ENCODE peak calls at places on chromosomes 16 and 17, in five cellular contexts. M, Y, L, D and A are unnamed samples. For H3K4me1, the result is how much of the 10 kb centered on the place peaks cover.

GRCh38 chr17:9684955-9685621 is 39.8 kb downstream of the USP43 start:
- DNase-seq in M (no peak), Y (no peak), L (no peak), D (peak), A (no peak)

GRCh38 chr17:57403241-57403640 is 146.9 kb downstream of the MSI2 start:
- DNase-seq in M (no peak), Y (no peak), L (no peak), D (no peak), A (no peak)

GRCh38 chr17:49216953-49217650 is 6.6 kb downstream of the ABI3 start:
- DNase-seq in M (peak), Y (no peak), L (peak), D (no peak), A (no peak)

GRCh38 chr17:42679001-42679491 is 2.3 kb upstream of the PLEKHH3 start:
- DNase-seq in M (peak), Y (no peak), L (peak), D (peak), A (no peak)

GRCh38 chr17:38403491-38403890 is 24.8 kb upstream of the ARHGAP23 start:
- DNase-seq in M (no peak), Y (no peak), L (no peak), D (peak), A (no peak)

GRCh38 chr17:35079547-35079946 is 16.0 kb upstream of the RFFL start:
- DNase-seq in M (no peak), Y (no peak), L (no peak), D (peak), A (no peak)

GRCh38 chr16:47316686-47317085 is 144.2 kb downstream of the ITFG1 start:
- DNase-seq in M (no peak), Y (no peak), L (no peak), D (no peak), A (no peak)

GRCh38 chr16:70577256-70577698 is 53.7 kb downstream of the SF3B3 start:
- DNase-seq in M (peak), Y (no peak), L (no peak), D (no peak), A (no peak)

GRCh38 chr16:77457046-77457445 is 22.2 kb upstream of the ADAMTS18 start:
- DNase-seq in M (no peak), Y (no peak), L (no peak), D (no peak), A (no peak)

GRCh38 chr17:50785942-50786570 is 18.7 kb upstream of the ANKRD40CL start:
- DNase-seq in M (no peak), Y (no peak), L (no peak), D (no peak), A (no peak)

GRCh38 chr16:53369921-53370320 is 64.3 kb upstream of the RBL2 start:
- DNase-seq in M (no peak), Y (no peak), L (no peak), D (peak), A (no peak)

GRCh38 chr17:58252141-58252540 is 13.8 kb downstream of the LPO start:
- DNase-seq in M (no peak), Y (no peak), L (no peak), D (no peak), A (no peak)

GRCh38 chr17:40536731-40537171 is 28.5 kb downstream of the CCR7 start:
- DNase-seq in M (no peak), Y (no peak), L (no peak), D (peak), A (no peak)

GRCh38 chr16:85199069-85199725 is 86.9 kb upstream of the CIBAR2 start:
- DNase-seq in M (no peak), Y (no peak), L (no peak), D (peak), A (no peak)

GRCh38 chr17:51613255-51613654 is 352.9 kb downstream of the UTP18 start:
- DNase-seq in M (no peak), Y (no peak), L (no peak), D (no peak), A (no peak)

GRCh38 chr17:13557077-13557476 is 44.7 kb downstream of the HS3ST3A1 start:
- DNase-seq in M (no peak), Y (no peak), L (no peak), D (no peak), A (no peak)

GRCh38 chr17:31371511-31372097 is 19.9 kb upstream of the RAB11FIP4 start:
- DNase-seq in M (no peak), Y (no peak), L (no peak), D (no peak), A (no peak)

GRCh38 chr17:57948555-57949420 is 6.4 kb downstream of the CUEDC1 start:
- DNase-seq in M (peak), Y (no peak), L (peak), D (peak), A (no peak)

GRCh38 chr17:5099271-5099670 is 12.4 kb downstream of the ZNF232 start:
- DNase-seq in M (no peak), Y (no peak), L (no peak), D (no peak), A (no peak)

GRCh38 chr16:57742543-57742942 is 7.0 kb downstream of the KATNB1 start:
- DNase-seq in M (no peak), Y (no peak), L (no peak), D (no peak), A (no peak)

GRCh38 chr17:75842963-75843576 is 1.1 kb downstream of the UNC13D start:
- DNase-seq in M (no peak), Y (no peak), L (no peak), D (no peak), A (peak)

GRCh38 chr17:60577147-60577925 is 22.7 kb upstream of the PPM1D start:
- DNase-seq in M (peak), Y (no peak), L (no peak), D (no peak), A (no peak)

GRCh38 chr16:31428638-31429247 is 583 bp upstream of the COX6A2 start:
- DNase-seq in M (no peak), Y (no peak), L (no peak), D (no peak), A (no peak)

GRCh38 chr16:72937360-72937759 is 110.6 kb downstream of the ZFHX3 start:
- DNase-seq in M (peak), Y (no peak), L (no peak), D (no peak), A (no peak)

GRCh38 chr16:79607587-79607986 is 7.0 kb upstream of the MAF start:
- DNase-seq in M (peak), Y (no peak), L (no peak), D (peak), A (no peak)

GRCh38 chr17:3885970-3886369 is 6.9 kb downstream of the CAMKK1 start:
- DNase-seq in M (peak), Y (no peak), L (no peak), D (peak), A (no peak)

GRCh38 chr16:87854053-87854906 is 15.0 kb downstream of the SLC7A5 start:
- DNase-seq in M (no peak), Y (no peak), L (no peak), D (peak), A (no peak)

GRCh38 chr16:52393448-52393847 is 153.5 kb downstream of the TOX3 start:
- DNase-seq in M (no peak), Y (no peak), L (no peak), D (no peak), A (no peak)

GRCh38 chr16:27747946-27748345 is 198.0 kb downstream of the KATNIP start:
- DNase-seq in M (no peak), Y (no peak), L (no peak), D (no peak), A (no peak)
- H3K4me1 ChIP-seq in M (under half), Y (under half), L (under half), D (under half), A (under half)

GRCh38 chr17:72519598-72519936 is 398.7 kb downstream of the SOX9 start:
- DNase-seq in M (no peak), Y (no peak), L (no peak), D (no peak), A (no peak)
- H3K4me1 ChIP-seq in M (under half), Y (under half), L (under half), D (half or more), A (under half)

DNA sequence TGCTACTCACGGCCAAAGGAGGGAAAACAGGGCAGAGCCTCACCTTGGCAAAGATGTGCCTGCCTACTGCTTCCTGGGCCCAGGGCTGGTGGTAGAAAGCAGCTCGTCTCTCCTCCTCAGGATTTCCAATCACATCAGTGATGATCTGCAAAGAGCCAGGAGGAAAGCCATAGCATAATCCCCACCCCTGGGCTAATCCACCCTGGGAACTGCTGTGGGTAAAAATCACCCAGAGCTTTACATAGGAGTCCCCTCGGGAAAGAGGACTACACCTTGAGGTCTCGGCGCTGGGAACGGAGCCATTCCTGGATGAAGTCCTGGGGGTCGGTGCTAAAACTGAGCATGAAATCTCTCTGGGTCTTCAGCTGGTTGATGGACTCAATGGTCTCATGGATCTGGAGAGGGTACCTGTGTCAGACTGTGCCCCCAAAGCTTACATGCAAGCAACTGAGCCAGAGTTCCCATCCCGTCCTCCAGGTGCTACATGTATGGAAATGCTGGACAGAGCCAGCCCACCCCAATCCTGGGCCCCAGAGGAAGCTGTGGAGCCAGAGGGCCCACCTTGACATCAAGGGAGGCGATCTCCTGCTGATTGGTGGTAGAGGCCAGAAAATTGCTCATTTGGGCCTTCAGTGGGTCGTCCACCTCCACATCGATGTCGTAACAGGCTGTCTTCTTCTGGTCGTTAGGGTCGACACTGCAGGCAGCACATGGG is 5.7 kb upstream of the FTSJ3 start:
- DNase-seq in M (no peak), Y (no peak), L (no peak), D (no peak), A (no peak)
- H3K4me1 ChIP-seq in M (under half), Y (under half), L (under half), D (under half), A (half or more)

GRCh38 chr16:66576306-66576705 is 3.0 kb upstream of the CMTM2 start:
- DNase-seq in M (no peak), Y (no peak), L (no peak), D (no peak), A (no peak)
- H3K4me1 ChIP-seq in M (under half), Y (under half), L (under half), D (under half), A (under half)